ENCODE peak calls at places on chromosomes 2 and 18, in five cellular contexts. O is IMR-90, R is transverse colon, J is mammary epithelial cell, S is GM23338. C is an unnamed sample. For H3K4me1, the result is how much of the 10 kb centered on the place peaks cover.

GRCh38 chr18:702957-703659 is 9.3 kb downstream of the ENOSF1 start:
- DNase-seq in O (peak), R (no peak), J (peak), S (no peak), C (peak)

GRCh38 chr2:64787019-64787365 is 133.3 kb upstream of the SERTAD2 start:
- DNase-seq in O (no peak), R (no peak), J (no peak), S (no peak), C (peak)

GRCh38 chr18:50924372-50924771 is 43.5 kb upstream of the ELAC1 start:
- DNase-seq in O (peak), R (no peak), J (no peak), S (no peak), C (no peak)

GRCh38 chr18:44969214-44969842 is 288.6 kb downstream of the SETBP1 start:
- DNase-seq in O (no peak), R (no peak), J (no peak), S (peak), C (no peak)

GRCh38 chr2:107160831-107161230 is 274.9 kb upstream of the ST6GAL2 start:
- DNase-seq in O (no peak), R (no peak), J (no peak), S (no peak), C (no peak)

GRCh38 chr2:20236496-20236895 is 11.6 kb upstream of the SDC1 start:
- DNase-seq in O (no peak), R (no peak), J (peak), S (no peak), C (peak)

GRCh38 chr2:162058973-162059668 is 14.9 kb downstream of the DPP4 start:
- DNase-seq in O (peak), R (no peak), J (no peak), S (no peak), C (no peak)

GRCh38 chr2:85435986-85436835 is 17.7 kb downstream of the SH2D6 start:
- DNase-seq in O (no peak), R (no peak), J (no peak), S (peak), C (no peak)

GRCh38 chr2:229132236-229132635 is 138.9 kb downstream of the PID1 start:
- DNase-seq in O (no peak), R (no peak), J (no peak), S (no peak), C (no peak)

GRCh38 chr2:105397025-105397722 is 1.7 kb downstream of the FHL2 start:
- DNase-seq in O (no peak), R (peak), J (no peak), S (no peak), C (no peak)

GRCh38 chr2:105397959-105398521 is 811 bp downstream of the FHL2 start:
- DNase-seq in O (no peak), R (no peak), J (no peak), S (no peak), C (no peak)

GRCh38 chr2:105400138-105400540 is 1.3 kb upstream of the FHL2 start:
- DNase-seq in O (no peak), R (no peak), J (no peak), S (no peak), C (no peak)

GRCh38 chr2:105398522-105399206 is at the start of gene FHL2:
- DNase-seq in O (peak), R (peak), J (peak), S (peak), C (peak)

GRCh38 chr2:105399207-105399861 is 483 bp upstream of the FHL2 start:
- DNase-seq in O (no peak), R (no peak), J (no peak), S (peak), C (no peak)
- TF ChIP-seq CTCF in O (no peak), R (no peak), J (no peak), S (no peak), C (no peak)

GRCh38 chr2:143132360-143132759 is 3.1 kb downstream of the ARHGAP15 start:
- DNase-seq in O (no peak), R (no peak), J (no peak), S (no peak), C (no peak)
- H3K4me1 ChIP-seq in O (under half), R (under half), J (under half), S (under half), C (under half)

GRCh38 chr2:237199082-237199481 is 113.4 kb downstream of the COPS8 start:
- DNase-seq in O (peak), R (no peak), J (no peak), S (peak), C (no peak)

GRCh38 chr2:237200462-237200861 is 114.8 kb downstream of the COPS8 start:
- DNase-seq in O (no peak), R (no peak), J (no peak), S (no peak), C (no peak)

GRCh38 chr2:237201461-237202287 is 116.0 kb downstream of the COPS8 start:
- DNase-seq in O (peak), R (peak), J (no peak), S (no peak), C (no peak)

GRCh38 chr2:237198144-237198900 is 112.6 kb downstream of the COPS8 start:
- DNase-seq in O (peak), R (no peak), J (no peak), S (peak), C (no peak)

DNA sequence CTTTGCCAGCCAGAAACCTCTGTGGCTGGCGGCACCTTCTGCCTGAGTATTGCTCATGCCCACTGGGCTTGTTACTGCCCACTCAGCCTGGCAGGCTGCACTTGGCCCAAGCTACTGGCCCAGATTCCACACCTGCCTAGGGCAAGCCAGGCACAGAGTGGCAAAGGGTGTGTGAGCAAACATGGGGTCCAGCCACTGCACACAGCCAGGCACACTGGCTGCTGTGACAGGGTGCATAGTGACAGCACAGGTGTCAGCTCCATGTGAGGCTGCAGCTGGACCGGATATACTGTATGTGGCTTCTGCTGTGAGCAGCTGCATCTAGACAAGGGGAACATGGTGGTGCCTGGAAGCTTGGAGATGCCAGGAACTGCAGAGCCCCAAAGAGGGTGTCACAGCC is 113.9 kb downstream of the COPS8 start:
- DNase-seq in O (no peak), R (no peak), J (peak), S (no peak), C (no peak)
- H3K27ac ChIP-seq in O (peak), R (no peak), J (no peak), S (peak), C (no peak)

GRCh38 chr2:155266579-155266978 is 568.1 kb downstream of the KCNJ3 start:
- DNase-seq in O (no peak), R (no peak), J (no peak), S (peak), C (no peak)
- TF ChIP-seq CTCF in O (no peak), R (no peak), J (no peak), S (peak), C (no peak)

GRCh38 chr2:241310917-241311566 is 4.4 kb downstream of the HDLBP start:
- DNase-seq in O (no peak), R (no peak), J (no peak), S (no peak), C (no peak)

GRCh38 chr2:241308267-241308666 is 7.2 kb downstream of the HDLBP start:
- DNase-seq in O (no peak), R (no peak), J (no peak), S (no peak), C (no peak)

GRCh38 chr2:241312082-241312481 is 3.4 kb downstream of the HDLBP start:
- DNase-seq in O (peak), R (no peak), J (peak), S (no peak), C (peak)

GRCh38 chr2:241308832-241309500 is 6.5 kb downstream of the HDLBP start:
- DNase-seq in O (no peak), R (no peak), J (no peak), S (no peak), C (no peak)

DNA sequence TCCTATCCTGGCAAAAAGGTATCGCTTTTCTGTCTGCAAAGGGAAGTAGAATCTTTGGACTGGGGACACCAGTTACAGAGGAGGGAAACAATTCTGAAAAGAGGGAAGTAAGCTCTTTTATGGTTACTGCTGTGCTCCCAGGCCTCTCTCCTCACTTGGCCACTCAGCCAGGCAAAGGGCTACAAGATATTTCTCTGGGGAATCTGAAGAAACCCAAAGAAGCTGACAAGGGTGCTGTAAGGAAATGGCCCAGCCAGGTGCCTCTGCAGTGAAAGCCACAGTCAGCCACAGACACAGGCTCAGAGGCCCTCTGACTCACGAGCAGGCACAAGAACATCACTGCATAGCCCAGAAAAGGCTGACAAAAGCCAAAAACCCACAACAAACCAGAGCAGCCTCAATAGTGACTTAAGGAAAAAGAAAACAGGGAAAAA is 5.8 kb downstream of the HDLBP start:
- DNase-seq in O (peak), R (peak), J (peak), S (no peak), C (no peak)
- H3K4me1 ChIP-seq in O (under half), R (under half), J (under half), S (under half), C (under half)

GRCh38 chr18:2274613-2275012 is 296.7 kb downstream of the METTL4 start:
- DNase-seq in O (no peak), R (no peak), J (no peak), S (no peak), C (no peak)
- H3K27ac ChIP-seq in O (no peak), R (no peak), J (no peak), S (no peak), C (no peak)

GRCh38 chr2:204026294-204026693 is 89.7 kb downstream of the ICOS start:
- DNase-seq in O (no peak), R (no peak), J (no peak), S (peak), C (no peak)
- TF ChIP-seq CTCF in O (no peak), R (no peak), J (peak), S (peak), C (peak)

GRCh38 chr18:58993260-58993659 is 128.6 kb downstream of the ZNF532 start:
- DNase-seq in O (peak), R (no peak), J (peak), S (no peak), C (peak)
- H3K4me1 ChIP-seq in O (under half), R (under half), J (half or more), S (under half), C (under half)

GRCh38 chr2:241279828-241280227 is 35.6 kb downstream of the HDLBP start:
- DNase-seq in O (no peak), R (no peak), J (no peak), S (no peak), C (no peak)

GRCh38 chr2:241282553-241282952 is 32.9 kb downstream of the HDLBP start:
- DNase-seq in O (no peak), R (no peak), J (no peak), S (no peak), C (no peak)

GRCh38 chr2:241275910-241276309 is 39.6 kb downstream of the HDLBP start:
- DNase-seq in O (no peak), R (no peak), J (no peak), S (no peak), C (no peak)

GRCh38 chr2:241280291-241280690 is 35.2 kb downstream of the HDLBP start:
- DNase-seq in O (no peak), R (no peak), J (no peak), S (no peak), C (no peak)

DNA sequence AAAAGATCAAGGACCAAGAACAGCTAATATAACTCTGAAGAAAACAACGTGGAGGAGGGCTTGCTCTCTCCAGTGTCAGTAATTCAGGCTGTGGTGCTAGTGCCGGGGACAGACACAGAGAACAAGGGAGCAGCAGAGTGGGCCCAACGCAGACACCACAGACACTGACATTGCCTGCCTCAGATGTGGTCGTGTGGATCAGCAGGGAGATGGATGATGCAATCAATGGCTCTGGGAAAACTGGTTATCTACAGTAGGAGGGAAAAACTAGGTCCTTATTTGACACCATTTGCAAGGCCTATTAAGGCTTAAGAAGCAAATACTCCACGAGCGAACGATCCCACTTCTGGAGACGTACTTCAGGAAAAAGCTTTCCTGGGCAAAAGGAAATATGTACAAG is 36.1 kb downstream of the HDLBP start:
- DNase-seq in O (peak), R (no peak), J (no peak), S (no peak), C (no peak)
- H3K27ac ChIP-seq in O (peak), R (no peak), J (no peak), S (peak), C (no peak)